ENCODE peak calls at places on chromosomes 13 and 19, in four cellular contexts. U is aorta; E is AG20443; Z is CD8-positive, alpha-beta T cell. S is an unnamed sample.

GRCh38 chr19:9721861-9722260 is 46.7 kb downstream of the ZNF846 start:
- DNase-seq in Z (no peak), E (no peak), U (no peak), S (peak; percentile 12)

GRCh38 chr19:58182989-58183821 is at the start of gene ZNF274:
- DNase-seq in E (peak; percentile 97), U (peak; percentile 96), Z (peak; percentile 93), S (peak; percentile 95)

GRCh38 chr13:113273856-113274590 is 23.0 kb upstream of the LAMP1 start:
- DNase-seq in U (no peak), E (peak; percentile 67), Z (no peak), S (no peak)

GRCh38 chr13:79525458-79525857 is 44.5 kb downstream of the NDFIP2 start:
- DNase-seq in U (no peak), E (no peak), Z (no peak), S (no peak)

GRCh38 chr13:67827992-67828391 is 597.9 kb upstream of the PCDH9 start:
- DNase-seq in U (no peak), E (no peak), Z (no peak), S (no peak)

GRCh38 chr13:42396901-42397670 is 125.1 kb downstream of the AKAP11 start:
- DNase-seq in U (no peak), E (no peak), Z (no peak), S (no peak)

GRCh38 chr13:35478384-35479222 is 2.1 kb upstream of the MAB21L1 start:
- DNase-seq in E (no peak), U (no peak), Z (no peak), S (no peak)

GRCh38 chr13:111861766-111862366 is 205.1 kb upstream of the SOX1 start:
- DNase-seq in U (no peak), E (no peak), Z (no peak), S (no peak)

GRCh38 chr13:23851106-23851505 is 38.1 kb downstream of the MIPEP start:
- DNase-seq in E (no peak), Z (no peak), U (no peak), S (no peak)

GRCh38 chr13:61994174-61994573 is 578.5 kb upstream of the PCDH20 start:
- DNase-seq in E (no peak), U (no peak), Z (no peak), S (no peak)

GRCh38 chr19:18065173-18065495 is 21.6 kb downstream of the IL12RB1 start:
- DNase-seq in Z (no peak), E (no peak), U (no peak), S (no peak)

GRCh38 chr19:495440-496332 is 600 bp upstream of the MADCAM1 start:
- DNase-seq in U (no peak), Z (peak; percentile 30), E (peak; percentile 62), S (peak; percentile 51)

GRCh38 chr13:20126460-20127262 is 34.2 kb downstream of the GJA3 start:
- DNase-seq in E (no peak), Z (no peak), U (no peak), S (no peak)

GRCh38 chr19:44807162-44807561 is 1.7 kb upstream of the BCAM start:
- DNase-seq in U (no peak), Z (no peak), E (no peak), S (no peak)

S was measured in germinal center.